ENCODE peak calls at places on chromosomes 4 and X, in ten cellular contexts. N, A, G, T, U, O, M, I, C and P are unnamed samples.

GRCh38 chr4:34105311-34105710 is 2139.0 kb downstream of the ARAP2 start:
- DNase-seq in G (peak), C (no peak), I (no peak), O (no peak), N (no peak), U (no peak), T (no peak), A (no peak), M (no peak), P (no peak)

GRCh38 chr4:76752911-76753494 is 144.9 kb downstream of the SOWAHB start:
- DNase-seq in A (no peak), T (no peak), O (no peak), N (peak), M (peak), U (no peak), I (no peak), C (peak), G (peak), P (no peak)

GRCh38 chr4:180197471-180197870 is 2045.7 kb upstream of the TENM3 start:
- DNase-seq in I (no peak), N (no peak), M (no peak), O (no peak), T (no peak), A (no peak), G (no peak), U (no peak), C (no peak), P (no peak)

GRCh38 chrX:11073411-11073810 is 37.7 kb upstream of the HCCS start:
- DNase-seq in I (no peak), A (no peak), T (no peak), U (no peak), N (no peak), O (no peak), G (no peak), C (no peak), M (no peak), P (no peak)

GRCh38 chrX:137483554-137483953 is 82.4 kb upstream of the ZIC3 start:
- DNase-seq in I (no peak), T (no peak), O (no peak), N (no peak), U (no peak), M (no peak), C (no peak), A (no peak), G (no peak), P (no peak)

GRCh38 chrX:10486373-10486772 is 134.0 kb downstream of the MID1 start:
- DNase-seq in C (peak), M (peak), T (no peak), U (no peak), I (no peak), G (peak), A (no peak), O (no peak), N (peak), P (no peak)

GRCh38 chr4:41257257-41257900 is 651 bp downstream of the UCHL1 start:
- DNase-seq in O (no peak), T (peak), I (peak), M (peak), U (peak), C (peak), N (peak), A (peak), G (peak), P (no peak)

GRCh38 chr4:130478406-130478805 is 1382.5 kb downstream of the C4orf33 start:
- DNase-seq in O (no peak), C (peak), G (peak), I (no peak), N (peak), U (no peak), A (no peak), M (peak), T (no peak), P (no peak)

GRCh38 chrX:72128881-72129280 is 2.8 kb downstream of the RTL5 start:
- DNase-seq in I (no peak), G (no peak), O (no peak), M (no peak), T (no peak), C (no peak), A (peak), N (no peak), U (no peak), P (no peak)

GRCh38 chr4:89737888-89738287 is 99.1 kb downstream of the SNCA start:
- DNase-seq in M (peak), I (no peak), N (no peak), A (no peak), T (no peak), U (no peak), O (no peak), C (peak), G (peak), P (no peak)

GRCh38 chr4:186297013-186297645 is 31.1 kb downstream of the F11 start:
- DNase-seq in C (peak), O (no peak), T (no peak), G (peak), M (peak), A (no peak), U (no peak), N (peak), I (no peak), P (peak)

GRCh38 chr4:97987019-97987648 is 156.1 kb downstream of the STPG2 start:
- DNase-seq in U (no peak), T (no peak), I (no peak), N (no peak), A (no peak), C (peak), G (peak), M (no peak), O (no peak), P (peak)